ENCODE peak calls at places on chromosome 15, in ten cellular contexts. N is H1; Y is right cardiac atrium; U is activated T-cell treated with anti-CD3 and anti-CD28 coated beads for 48 hours; Z is NCI-H345; P is pancreas; V is progenitor cell of endocrine pancreas; J is HCEC 1CT; M is activated naive CD4-positive, alpha-beta T cell treated with anti-CD3 and anti-CD28 coated beads for 36 hours; T is EL. F is an unnamed sample.

GRCh38 chr15:38692789-38693062 is 128.1 kb upstream of the RASGRP1 start:
- DNase-seq in N (no peak), Y (no peak), U (no peak), Z (no peak), P (no peak), V (no peak), J (no peak), M (no peak), T (no peak), F (no peak)

GRCh38 chr15:36156855-36157521 is 422.4 kb upstream of the CDIN1 start:
- DNase-seq in N (no peak), Y (peak), U (no peak), Z (no peak), P (no peak), V (no peak), J (peak), M (no peak), T (peak), F (no peak)

GRCh38 chr15:63497642-63498100 is 6.7 kb upstream of the USP3 start:
- DNase-seq in N (no peak), Y (no peak), U (no peak), Z (no peak), P (no peak), V (no peak), J (no peak), M (peak), T (no peak), F (peak)

GRCh38 chr15:79875213-79875612 is 21.6 kb downstream of the MTHFS start:
- DNase-seq in N (no peak), Y (no peak), U (no peak), Z (no peak), P (no peak), V (no peak), J (no peak), M (no peak), T (no peak), F (no peak)

GRCh38 chr15:23081271-23081670 is 41.9 kb upstream of the TUBGCP5 start:
- DNase-seq in N (no peak), Y (no peak), U (no peak), Z (no peak), P (no peak), V (no peak), J (no peak), M (no peak), T (no peak), F (no peak)

GRCh38 chr15:100937171-100937570 is 18.0 kb downstream of the LRRK1 start:
- DNase-seq in N (no peak), Y (no peak), U (no peak), Z (no peak), P (no peak), V (no peak), J (no peak), M (no peak), T (no peak), F (no peak)

GRCh38 chr15:34241376-34242350 is 16.8 kb downstream of the EMC4 start:
- DNase-seq in N (no peak), Y (no peak), U (no peak), Z (no peak), P (no peak), V (no peak), J (peak), M (peak), T (peak), F (no peak)

GRCh38 chr15:96321422-96322391 is 8.8 kb upstream of the NR2F2 start:
- DNase-seq in N (peak), Y (peak), U (no peak), Z (no peak), P (peak), V (no peak), J (peak), M (no peak), T (peak), F (no peak)

GRCh38 chr15:39789736-39790135 is 7.1 kb upstream of the FSIP1 start:
- DNase-seq in N (no peak), Y (no peak), U (no peak), Z (no peak), P (no peak), V (no peak), J (peak), M (no peak), T (no peak), F (no peak)

GRCh38 chr15:84961707-84962106 is 19.9 kb upstream of the PDE8A start:
- DNase-seq in N (no peak), Y (no peak), U (no peak), Z (no peak), P (no peak), V (no peak), J (peak), M (no peak), T (peak), F (no peak)

GRCh38 chr15:92669432-92669831 is 13.9 kb upstream of the FAM174B start:
- DNase-seq in N (no peak), Y (no peak), U (no peak), Z (no peak), P (no peak), V (no peak), J (no peak), M (no peak), T (no peak), F (no peak)

GRCh38 chr15:23073890-23074631 is 34.7 kb upstream of the TUBGCP5 start:
- DNase-seq in N (no peak), Y (no peak), U (no peak), Z (peak), P (peak), V (no peak), J (no peak), M (no peak), T (no peak), F (no peak)

GRCh38 chr15:29208352-29208751 is 61.3 kb downstream of the NSMCE3 start:
- DNase-seq in N (no peak), Y (no peak), U (no peak), Z (peak), P (no peak), V (no peak), J (peak), M (no peak), T (no peak), F (no peak)

GRCh38 chr15:95127356-95127755 is 896.0 kb downstream of the MCTP2 start:
- DNase-seq in N (no peak), Y (no peak), U (no peak), Z (no peak), P (no peak), V (no peak), J (peak), M (no peak), T (peak), F (no peak)

GRCh38 chr15:28021281-28022039 is 77.7 kb downstream of the OCA2 start:
- DNase-seq in N (peak), Y (no peak), U (peak), Z (peak), P (peak), V (no peak), J (no peak), M (peak), T (peak), F (peak)

F was measured in lung.